ENCODE peak calls at places on chromosomes 2 and 18, in six cellular contexts. O is GM23248, W is pancreas, N is SJCRH30, K is aorta, G is tibial nerve. J is an unnamed sample. For H3K4me1, the result is how much of the 10 kb centered on the place peaks cover.

GRCh38 chr2:230130668-230131364 is 62.1 kb upstream of the SLC16A14 start:
- DNase-seq in O (peak), W (no peak), N (peak), K (no peak), G (peak), J (peak)

GRCh38 chr2:96596596-96596995 is 41.5 kb downstream of the KANSL3 start:
- DNase-seq in O (no peak), W (no peak), N (no peak), K (no peak), G (no peak), J (no peak)

GRCh38 chr2:197217561-197217960 is 93.0 kb downstream of the ANKRD44 start:
- DNase-seq in O (no peak), W (no peak), N (no peak), K (no peak), G (no peak), J (no peak)

GRCh38 chr2:15334650-15335326 is 226.3 kb downstream of the NBAS start:
- DNase-seq in O (peak), W (no peak), N (peak), K (no peak), G (no peak), J (no peak)

GRCh38 chr2:112777036-112777435 is 7.3 kb downstream of the IL1A start:
- DNase-seq in O (no peak), W (no peak), N (no peak), K (no peak), G (no peak), J (no peak)

GRCh38 chr2:43288417-43289305 is 62.3 kb upstream of the ZFP36L2 start:
- DNase-seq in O (no peak), W (no peak), N (no peak), K (no peak), G (no peak), J (no peak)

GRCh38 chr2:171487803-171488259 is 34.4 kb upstream of the CYBRD1 start:
- DNase-seq in O (no peak), W (no peak), N (no peak), K (no peak), G (no peak), J (no peak)

GRCh38 chr2:128617661-128618060 is 299.0 kb upstream of the HS6ST1 start:
- DNase-seq in O (no peak), W (peak), N (no peak), K (peak), G (no peak), J (no peak)

GRCh38 chr2:200616193-200616592 is 30.4 kb downstream of the AOX1 start:
- DNase-seq in O (no peak), W (no peak), N (no peak), K (no peak), G (no peak), J (no peak)

GRCh38 chr2:341912-342311 is 54.0 kb upstream of the ALKAL2 start:
- DNase-seq in O (no peak), W (no peak), N (no peak), K (no peak), G (no peak), J (no peak)

GRCh38 chr2:101808006-101808562 is 110.6 kb downstream of the MAP4K4 start:
- DNase-seq in O (no peak), W (no peak), N (no peak), K (no peak), G (no peak), J (no peak)

GRCh38 chr2:12321017-12321641 is 395.6 kb upstream of the TRIB2 start:
- DNase-seq in O (peak), W (no peak), N (peak), K (peak), G (peak), J (peak)

GRCh38 chr2:128809256-128809636 is 490.6 kb upstream of the HS6ST1 start:
- DNase-seq in O (peak), W (no peak), N (no peak), K (no peak), G (no peak), J (no peak)

GRCh38 chr2:162220438-162220837 is 22.8 kb downstream of the FAP start:
- DNase-seq in O (no peak), W (no peak), N (no peak), K (no peak), G (no peak), J (no peak)

GRCh38 chr2:240818543-240819403 is 1.2 kb downstream of the KIF1A start:
- DNase-seq in O (no peak), W (peak), N (no peak), K (no peak), G (no peak), J (peak)

GRCh38 chr2:239939736-239940483 is 85.2 kb downstream of the NDUFA10 start:
- DNase-seq in O (no peak), W (peak), N (no peak), K (peak), G (no peak), J (peak)

GRCh38 chr18:12884521-12885323 is 685 bp upstream of the PTPN2 start:
- DNase-seq in O (peak), W (no peak), N (no peak), K (no peak), G (no peak), J (no peak)

GRCh38 chr2:17430326-17430725 is 87.9 kb downstream of the RAD51AP2 start:
- DNase-seq in O (no peak), W (no peak), N (no peak), K (no peak), G (no peak), J (no peak)

GRCh38 chr2:201966691-201967388 is 66.8 kb upstream of the FZD7 start:
- DNase-seq in O (no peak), W (no peak), N (no peak), K (no peak), G (no peak), J (no peak)

GRCh38 chr2:71850306-71850801 is 297.3 kb downstream of the CYP26B1 start:
- DNase-seq in O (no peak), W (no peak), N (no peak), K (peak), G (no peak), J (peak)

GRCh38 chr2:124755386-124755785 is 730.3 kb downstream of the CNTNAP5 start:
- DNase-seq in O (no peak), W (no peak), N (no peak), K (no peak), G (no peak), J (no peak)

GRCh38 chr2:39164089-39164488 is 43.2 kb upstream of the SOS1 start:
- DNase-seq in O (peak), W (no peak), N (no peak), K (no peak), G (no peak), J (no peak)

DNA sequence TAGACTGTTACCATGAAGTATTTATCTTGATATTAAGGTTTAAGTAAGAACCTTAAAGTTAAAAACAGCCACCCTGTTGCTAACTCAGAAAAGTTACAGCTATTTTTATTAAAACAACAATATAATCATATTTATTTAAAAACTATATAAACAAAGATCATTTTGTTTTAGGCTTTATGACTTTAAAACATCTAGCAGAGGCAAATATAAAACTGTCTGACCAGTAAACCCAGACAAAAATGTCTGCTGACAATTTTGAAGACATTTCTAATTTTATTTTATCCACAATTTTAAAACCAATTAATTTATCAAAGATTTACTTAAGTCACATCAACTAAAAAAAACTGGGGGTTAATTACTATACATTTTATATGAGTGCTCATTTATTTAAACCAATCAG is 14.2 kb downstream of the RBM43 start:
- DNase-seq in O (no peak), W (no peak), N (no peak), K (no peak), G (no peak), J (no peak)
- H3K4me1 ChIP-seq in O (under half), W (under half), N (under half), K (under half), G (under half), J (under half)

DNA sequence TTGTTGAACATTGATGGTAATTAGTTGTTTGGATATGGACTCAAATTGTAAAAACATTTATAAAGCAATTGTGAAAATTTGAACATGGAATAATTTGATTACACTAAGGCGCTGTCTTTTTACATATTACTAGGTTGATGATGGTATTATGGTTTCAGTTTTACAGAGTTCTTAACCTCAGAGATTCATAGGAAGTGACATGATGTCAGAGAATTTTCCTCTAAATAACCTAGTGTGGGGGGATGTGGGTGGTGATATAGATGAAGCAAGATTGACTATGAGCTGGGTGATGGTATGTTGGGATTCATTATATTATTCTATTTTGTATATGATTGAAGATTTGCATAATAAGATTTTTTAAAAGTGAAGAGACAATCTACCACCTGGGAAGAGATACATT is 45.9 kb upstream of the ATP5MC3 start:
- DNase-seq in O (no peak), W (no peak), N (no peak), K (no peak), G (no peak), J (no peak)
- H3K4me3 ChIP-seq in O (no peak), W (no peak), N (no peak), K (no peak), G (no peak), J (no peak)

GRCh38 chr2:191840916-191841315 is 6.0 kb downstream of the CAVIN2 start:
- DNase-seq in O (no peak), W (no peak), N (no peak), K (no peak), G (no peak), J (no peak)

GRCh38 chr2:191836471-191836852 is 10.4 kb downstream of the CAVIN2 start:
- DNase-seq in O (no peak), W (no peak), N (no peak), K (no peak), G (no peak), J (no peak)

GRCh38 chr2:191836853-191837769 is 9.8 kb downstream of the CAVIN2 start:
- DNase-seq in O (no peak), W (peak), N (no peak), K (no peak), G (no peak), J (no peak)

GRCh38 chr2:191838526-191838925 is 8.4 kb downstream of the CAVIN2 start:
- DNase-seq in O (no peak), W (no peak), N (no peak), K (no peak), G (no peak), J (no peak)

GRCh38 chr2:191839918-191840804 is 6.7 kb downstream of the CAVIN2 start:
- DNase-seq in O (no peak), W (no peak), N (no peak), K (no peak), G (no peak), J (no peak)
- H3K4me1 ChIP-seq in O (under half), W (under half), N (under half), K (under half), G (under half), J (half or more)

GRCh38 chr2:58369594-58369993 is 128.5 kb upstream of the FANCL start:
- DNase-seq in O (no peak), W (no peak), N (no peak), K (no peak), G (no peak), J (no peak)

GRCh38 chr2:58364098-58364497 is 123.0 kb upstream of the FANCL start:
- DNase-seq in O (no peak), W (no peak), N (no peak), K (no peak), G (no peak), J (no peak)
- H3K4me3 ChIP-seq in O (no peak), W (no peak), N (no peak), K (no peak), G (no peak), J (no peak)

DNA sequence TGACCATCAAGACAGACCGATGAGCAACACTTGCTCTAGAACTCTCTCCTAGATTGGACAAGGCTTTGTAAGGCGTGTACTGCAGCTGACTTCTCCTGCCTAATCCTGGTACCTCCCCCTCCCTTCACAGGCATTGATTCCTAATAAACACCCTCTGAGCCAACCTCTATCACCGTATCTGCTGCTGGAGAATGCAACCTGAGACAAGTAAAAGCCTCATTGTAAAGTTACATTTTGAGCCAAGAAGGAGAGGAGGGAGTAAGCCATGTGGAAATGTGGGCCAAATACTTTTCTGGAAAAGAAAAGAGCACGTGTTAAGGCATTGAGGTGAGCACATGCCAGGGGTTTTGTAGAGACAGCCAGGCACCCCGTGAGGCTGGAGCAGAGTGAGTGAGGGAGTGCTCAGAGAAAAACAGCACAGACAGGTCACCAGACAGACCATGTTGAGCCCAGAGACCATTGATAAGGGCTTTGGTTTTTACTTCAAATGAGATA is 2.6 kb upstream of the WDFY1 start:
- DNase-seq in O (no peak), W (no peak), N (peak), K (no peak), G (no peak), J (no peak)
- H3K4me1 ChIP-seq in O (under half), W (under half), N (under half), K (under half), G (under half), J (under half)

DNA sequence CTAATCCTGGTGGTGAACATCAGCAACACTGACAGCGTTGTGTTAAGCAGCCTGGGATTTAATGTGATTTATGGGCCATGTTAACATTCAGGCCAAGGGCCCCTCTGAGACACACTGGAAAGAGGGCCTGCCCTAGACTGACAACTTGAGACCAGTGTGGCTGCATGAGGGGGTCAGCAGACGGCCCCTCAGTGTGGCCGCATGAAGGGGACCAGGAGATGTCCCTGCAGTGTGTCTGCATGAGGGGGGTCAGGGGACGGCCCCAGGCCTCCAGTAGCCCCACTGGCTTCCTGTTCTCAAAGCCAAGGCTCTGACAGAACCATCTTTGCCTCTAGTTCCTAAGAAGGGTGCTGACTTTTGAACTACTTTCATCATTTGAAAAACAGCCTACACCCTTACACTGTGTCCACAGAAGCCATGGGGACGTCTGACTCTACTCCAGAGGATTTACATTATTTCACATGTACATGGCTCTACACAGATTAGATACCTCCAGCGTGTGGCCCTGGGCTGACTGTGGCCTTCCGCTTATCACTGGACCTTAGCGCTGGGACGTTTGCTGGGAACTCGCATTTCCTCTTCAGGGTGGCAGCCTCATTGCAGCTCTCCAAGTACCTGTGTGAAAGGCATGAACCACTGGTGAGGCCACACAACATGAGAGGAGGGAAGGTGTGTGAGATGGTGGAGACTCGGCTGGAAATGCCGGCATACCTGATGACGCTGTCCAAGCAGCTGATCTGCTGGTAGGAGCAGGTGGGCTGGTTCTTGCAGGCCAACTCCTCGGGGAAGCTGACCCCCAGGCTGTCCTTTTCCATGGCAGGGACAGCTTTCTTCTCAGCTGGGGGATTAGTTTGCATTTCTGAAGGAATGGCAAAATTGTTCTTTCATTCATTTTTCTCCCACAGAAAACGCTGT is 18.2 kb upstream of the HES6 start:
- DNase-seq in O (no peak), W (no peak), N (no peak), K (peak), G (no peak), J (no peak)
- H3K4me3 ChIP-seq in O (no peak), W (no peak), N (no peak), K (no peak), G (no peak), J (no peak)